ENCODE peak calls at places on chromosomes 4 and X, in seven cellular contexts. J, X, W, L, S, M and N are unnamed samples. For H3K4me1, the result is how much of the 10 kb centered on the place peaks cover.

GRCh38 chr4:186934841-186935443 is 211.3 kb upstream of the FAT1 start:
- DNase-seq in J (no peak), X (peak), W (no peak), L (no peak), S (no peak), M (no peak), N (no peak)

GRCh38 chr4:110850461-110851447 is 227.9 kb upstream of the PITX2 start:
- DNase-seq in J (peak), X (no peak), W (no peak), L (no peak), S (no peak), M (peak), N (no peak)

GRCh38 chr4:151960449-151961246 is 199.8 kb upstream of the GATB start:
- DNase-seq in J (no peak), X (no peak), W (no peak), L (no peak), S (no peak), M (peak), N (no peak)

GRCh38 chr4:86600007-86600653 is 6.0 kb downstream of the PTPN13 start:
- DNase-seq in J (no peak), X (no peak), W (no peak), L (no peak), S (no peak), M (no peak), N (no peak)

GRCh38 chr4:6695660-6696581 is 2.2 kb downstream of the S100P start:
- DNase-seq in J (no peak), X (no peak), W (peak), L (no peak), S (no peak), M (no peak), N (peak)

GRCh38 chr4:113591982-113592381 is 169.6 kb downstream of the CAMK2D start:
- DNase-seq in J (no peak), X (no peak), W (peak), L (peak), S (no peak), M (no peak), N (no peak)

GRCh38 chr4:186770446-186771175 is 47.0 kb upstream of the FAT1 start:
- DNase-seq in J (no peak), X (no peak), W (peak), L (no peak), S (no peak), M (no peak), N (no peak)

GRCh38 chr4:53151489-53151788 is 214.4 kb downstream of the SCFD2 start:
- DNase-seq in J (no peak), X (no peak), W (no peak), L (no peak), S (no peak), M (no peak), N (no peak)

GRCh38 chrX:69079278-69079677 is 86.0 kb downstream of the PJA1 start:
- DNase-seq in J (no peak), X (no peak), W (peak), L (no peak), S (no peak), M (no peak), N (no peak)

GRCh38 chrX:37993857-37994619 is 12.3 kb upstream of the SYTL5 start:
- DNase-seq in J (peak), X (peak), W (no peak), L (no peak), S (no peak), M (no peak), N (no peak)

GRCh38 chr4:6567218-6567617 is 7.8 kb upstream of the MAN2B2 start:
- DNase-seq in J (no peak), X (no peak), W (no peak), L (no peak), S (no peak), M (no peak), N (no peak)

GRCh38 chrX:12065251-12065650 is 73.0 kb upstream of the FRMPD4 start:
- DNase-seq in J (peak), X (no peak), W (peak), L (peak), S (no peak), M (no peak), N (no peak)

GRCh38 chr4:2304321-2304876 is 42.5 kb upstream of the MXD4 start:
- DNase-seq in J (no peak), X (no peak), W (no peak), L (no peak), S (no peak), M (no peak), N (no peak)

GRCh38 chr4:80307183-80307735 is 28.3 kb upstream of the CFAP299 start:
- DNase-seq in J (no peak), X (no peak), W (peak), L (peak), S (no peak), M (no peak), N (no peak)

GRCh38 chr4:137471895-137472294 is 60.4 kb downstream of the PCDH18 start:
- DNase-seq in J (no peak), X (no peak), W (peak), L (no peak), S (no peak), M (no peak), N (no peak)
- H3K27ac ChIP-seq in J (no peak), X (no peak), W (no peak), L (no peak), S (no peak), M (no peak), N (no peak)

GRCh38 chrX:44918722-44919121 is 45.7 kb downstream of the KDM6A start:
- DNase-seq in J (no peak), X (no peak), W (no peak), L (no peak), S (no peak), M (no peak), N (no peak)

GRCh38 chrX:44913656-44914531 is 40.9 kb downstream of the KDM6A start:
- DNase-seq in J (no peak), X (no peak), W (no peak), L (no peak), S (no peak), M (no peak), N (no peak)

GRCh38 chrX:44914532-44915198 is 41.7 kb downstream of the KDM6A start:
- DNase-seq in J (no peak), X (no peak), W (peak), L (no peak), S (no peak), M (no peak), N (no peak)

GRCh38 chrX:44915361-44915868 is 42.4 kb downstream of the KDM6A start:
- DNase-seq in J (no peak), X (no peak), W (peak), L (no peak), S (no peak), M (no peak), N (no peak)
- TF ChIP-seq CTCF in J (no peak), X (no peak), W (no peak), L (no peak), S (no peak), M (no peak), N (no peak)

DNA sequence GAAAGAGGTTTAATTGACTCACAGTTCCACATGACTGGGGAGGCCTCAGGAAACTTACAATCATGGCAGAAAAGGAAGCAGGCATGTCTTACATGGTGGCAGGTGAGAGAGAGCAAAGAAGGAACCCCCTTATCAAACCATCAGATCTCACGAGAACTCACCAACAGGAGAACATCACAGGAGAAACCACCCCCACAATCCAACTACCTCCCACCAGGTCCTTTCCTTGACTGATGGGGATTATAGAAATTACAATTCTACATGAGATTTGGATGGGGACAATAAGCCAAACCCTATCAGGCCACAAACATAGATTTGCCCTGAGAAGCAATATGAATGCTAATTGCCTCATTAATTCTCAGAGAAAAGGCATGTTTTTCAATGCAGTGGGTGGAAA is 138.2 kb upstream of the RAPGEF2 start:
- DNase-seq in J (no peak), X (no peak), W (no peak), L (no peak), S (no peak), M (no peak), N (no peak)
- H3K4me1 ChIP-seq in J (under half), X (under half), W (under half), L (under half), S (under half), M (under half), N (under half)

DNA sequence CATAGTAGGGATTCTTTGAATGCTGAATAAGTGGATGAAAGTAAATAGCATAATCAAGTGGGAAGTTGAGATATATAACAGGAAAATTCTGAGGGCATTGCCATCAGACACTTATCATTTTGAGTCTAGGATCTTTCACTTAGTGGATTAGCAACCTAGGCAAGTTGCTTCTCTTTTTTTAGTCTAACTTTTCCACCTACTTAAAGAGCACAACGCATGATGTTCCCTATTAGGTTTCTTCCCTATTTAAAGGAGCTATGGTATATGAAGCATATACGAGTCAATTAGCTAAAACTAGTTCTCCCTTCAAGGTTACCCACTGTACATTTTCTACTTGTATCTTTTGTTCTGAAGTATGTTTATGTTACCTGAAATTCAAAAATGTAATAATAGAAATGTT is 67.1 kb upstream of the HS3ST1 start:
- DNase-seq in J (no peak), X (no peak), W (no peak), L (no peak), S (no peak), M (no peak), N (no peak)
- H3K27ac ChIP-seq in J (no peak), X (no peak), W (no peak), L (no peak), S (no peak), M (no peak), N (no peak)

DNA sequence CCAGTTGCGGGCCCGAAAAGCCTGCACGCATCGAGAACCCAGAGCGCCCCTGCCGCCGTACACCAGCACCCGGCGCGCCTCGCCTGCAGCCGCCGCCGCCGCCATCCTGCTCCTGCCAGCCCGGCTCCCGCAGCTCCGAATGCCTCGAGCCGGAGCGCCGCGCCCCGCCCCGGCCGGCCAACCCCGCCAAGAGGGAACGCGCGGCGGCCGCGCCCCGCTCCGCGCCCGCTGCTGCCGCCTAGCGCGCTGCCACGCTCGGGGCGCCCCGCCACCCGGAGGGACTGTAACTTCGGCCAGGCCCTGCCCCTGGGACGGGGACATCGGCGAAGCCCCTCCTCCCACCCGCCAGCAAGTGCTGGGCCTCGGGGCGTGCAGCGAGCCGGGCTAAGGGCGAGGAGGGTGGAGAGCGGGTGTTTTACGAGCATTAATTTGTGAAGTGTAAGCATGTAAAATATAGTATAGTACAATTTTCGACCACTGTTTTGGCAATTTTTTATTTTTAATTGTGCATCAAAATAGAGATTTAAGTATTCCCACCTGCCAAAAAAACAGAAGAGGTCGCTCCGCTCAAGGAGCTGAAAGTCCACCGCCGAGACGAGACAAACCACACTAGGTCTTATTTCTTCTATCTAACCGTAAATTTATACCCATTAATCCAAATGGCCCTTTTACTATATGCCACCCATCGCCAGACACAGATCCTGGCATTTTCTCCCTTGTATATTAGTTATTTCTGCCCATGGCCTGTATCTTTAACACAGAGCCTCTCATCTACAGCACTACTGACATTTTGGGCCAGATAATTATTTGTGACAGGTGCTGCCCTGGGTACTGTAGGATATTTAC is at the start of gene QDPR:
- DNase-seq in J (peak), X (peak), W (peak), L (peak), S (peak), M (peak), N (peak)
- TF ChIP-seq CTCF in J (peak), X (peak), W (peak), L (peak), S (no peak), M (no peak), N (no peak)